ENCODE peak calls at places on chromosomes 2 and 18, in nine cellular contexts. One of them, this sample, is unnamed.

GRCh38 chr2:37768491-37768925 is 97.1 kb upstream of the CDC42EP3 start:
- DNase-seq in HFFc6: peak; percentile 93
- DNase-seq in fibroblast of mammary gland: peak; percentile 90
- DNase-seq in left lung: no peak
- DNase-seq in chondrocyte: no peak
- DNase-seq in fibroblast of villous mesenchyme: peak; percentile 91
- DNase-seq in psoas muscle: peak; percentile 17
- DNase-seq in CD8-positive, alpha-beta T cell: no peak
- DNase-seq in cardiac muscle cell: peak; percentile 17
- DNase-seq in this sample: peak; percentile 93

GRCh38 chr2:17879137-17879912 is 858 bp downstream of the KCNS3 start:
- DNase-seq in HFFc6: peak; percentile 22
- DNase-seq in fibroblast of mammary gland: peak; percentile 46
- DNase-seq in left lung: peak; percentile 80
- DNase-seq in chondrocyte: no peak
- DNase-seq in fibroblast of villous mesenchyme: peak; percentile 55
- DNase-seq in psoas muscle: peak; percentile 70
- DNase-seq in CD8-positive, alpha-beta T cell: no peak
- DNase-seq in cardiac muscle cell: peak; percentile 77
- DNase-seq in this sample: peak; percentile 13

GRCh38 chr2:239570971-239571520 is 170.2 kb upstream of the HDAC4 start:
- DNase-seq in HFFc6: no peak
- DNase-seq in fibroblast of mammary gland: no peak
- DNase-seq in left lung: no peak
- DNase-seq in chondrocyte: peak; percentile 75
- DNase-seq in fibroblast of villous mesenchyme: no peak
- DNase-seq in psoas muscle: no peak
- DNase-seq in CD8-positive, alpha-beta T cell: no peak
- DNase-seq in cardiac muscle cell: no peak
- DNase-seq in this sample: no peak

GRCh38 chr2:163466583-163466982 is 269.2 kb downstream of the FIGN start:
- DNase-seq in HFFc6: no peak
- DNase-seq in fibroblast of mammary gland: no peak
- DNase-seq in left lung: no peak
- DNase-seq in chondrocyte: no peak
- DNase-seq in fibroblast of villous mesenchyme: no peak
- DNase-seq in psoas muscle: no peak
- DNase-seq in CD8-positive, alpha-beta T cell: no peak
- DNase-seq in cardiac muscle cell: no peak
- DNase-seq in this sample: no peak

GRCh38 chr2:167937403-167937802 is 310.0 kb downstream of the STK39 start:
- DNase-seq in HFFc6: no peak
- DNase-seq in fibroblast of mammary gland: no peak
- DNase-seq in left lung: no peak
- DNase-seq in chondrocyte: no peak
- DNase-seq in fibroblast of villous mesenchyme: no peak
- DNase-seq in psoas muscle: no peak
- DNase-seq in CD8-positive, alpha-beta T cell: no peak
- DNase-seq in cardiac muscle cell: no peak
- DNase-seq in this sample: no peak

GRCh38 chr2:16066261-16067036 is 126.1 kb downstream of the MYCN start:
- DNase-seq in HFFc6: no peak
- DNase-seq in fibroblast of mammary gland: no peak
- DNase-seq in left lung: no peak
- DNase-seq in chondrocyte: no peak
- DNase-seq in fibroblast of villous mesenchyme: no peak
- DNase-seq in psoas muscle: no peak
- DNase-seq in CD8-positive, alpha-beta T cell: no peak
- DNase-seq in cardiac muscle cell: no peak
- DNase-seq in this sample: no peak

GRCh38 chr2:200509227-200509607 is 651 bp downstream of the KCTD18 start:
- DNase-seq in HFFc6: no peak
- DNase-seq in fibroblast of mammary gland: peak; percentile 17
- DNase-seq in left lung: no peak
- DNase-seq in chondrocyte: no peak
- DNase-seq in fibroblast of villous mesenchyme: no peak
- DNase-seq in psoas muscle: no peak
- DNase-seq in CD8-positive, alpha-beta T cell: peak; percentile 8
- DNase-seq in cardiac muscle cell: peak; percentile 9
- DNase-seq in this sample: no peak

GRCh38 chr18:26190506-26190905 is 35.7 kb upstream of the TAF4B start:
- DNase-seq in HFFc6: no peak
- DNase-seq in fibroblast of mammary gland: no peak
- DNase-seq in left lung: no peak
- DNase-seq in chondrocyte: no peak
- DNase-seq in fibroblast of villous mesenchyme: no peak
- DNase-seq in psoas muscle: no peak
- DNase-seq in CD8-positive, alpha-beta T cell: peak; percentile 23
- DNase-seq in cardiac muscle cell: no peak
- DNase-seq in this sample: no peak

GRCh38 chr2:108403494-108403893 is 25.7 kb downstream of the SULT1C4 start:
- DNase-seq in HFFc6: peak; percentile 64
- DNase-seq in fibroblast of mammary gland: peak; percentile 75
- DNase-seq in left lung: no peak
- DNase-seq in chondrocyte: no peak
- DNase-seq in fibroblast of villous mesenchyme: peak; percentile 86
- DNase-seq in psoas muscle: no peak
- DNase-seq in CD8-positive, alpha-beta T cell: no peak
- DNase-seq in cardiac muscle cell: no peak
- DNase-seq in this sample: peak; percentile 26

GRCh38 chr2:127523269-127523930 is 2.9 kb downstream of the IWS1 start:
- DNase-seq in HFFc6: no peak
- DNase-seq in fibroblast of mammary gland: peak; percentile 61
- DNase-seq in left lung: no peak
- DNase-seq in chondrocyte: no peak
- DNase-seq in fibroblast of villous mesenchyme: peak; percentile 44
- DNase-seq in psoas muscle: no peak
- DNase-seq in CD8-positive, alpha-beta T cell: no peak
- DNase-seq in cardiac muscle cell: no peak
- DNase-seq in this sample: no peak

GRCh38 chr2:127528487-127528886 is 2.2 kb upstream of the IWS1 start:
- DNase-seq in HFFc6: no peak
- DNase-seq in fibroblast of mammary gland: no peak
- DNase-seq in left lung: no peak
- DNase-seq in chondrocyte: no peak
- DNase-seq in fibroblast of villous mesenchyme: no peak
- DNase-seq in psoas muscle: no peak
- DNase-seq in CD8-positive, alpha-beta T cell: no peak
- DNase-seq in cardiac muscle cell: no peak
- DNase-seq in this sample: no peak

GRCh38 chr2:127526940-127527804 is 883 bp upstream of the IWS1 start:
- DNase-seq in HFFc6: no peak
- DNase-seq in fibroblast of mammary gland: no peak
- DNase-seq in left lung: no peak
- DNase-seq in chondrocyte: no peak
- DNase-seq in fibroblast of villous mesenchyme: no peak
- DNase-seq in psoas muscle: no peak
- DNase-seq in CD8-positive, alpha-beta T cell: no peak
- DNase-seq in cardiac muscle cell: no peak
- DNase-seq in this sample: no peak

GRCh38 chr2:127525692-127526141 is 572 bp downstream of the IWS1 start:
- DNase-seq in HFFc6: peak; percentile 32
- DNase-seq in fibroblast of mammary gland: peak; percentile 52
- DNase-seq in left lung: no peak
- DNase-seq in chondrocyte: no peak
- DNase-seq in fibroblast of villous mesenchyme: peak; percentile 75
- DNase-seq in psoas muscle: no peak
- DNase-seq in CD8-positive, alpha-beta T cell: no peak
- DNase-seq in cardiac muscle cell: peak; percentile 58
- DNase-seq in this sample: peak; percentile 74

DNA sequence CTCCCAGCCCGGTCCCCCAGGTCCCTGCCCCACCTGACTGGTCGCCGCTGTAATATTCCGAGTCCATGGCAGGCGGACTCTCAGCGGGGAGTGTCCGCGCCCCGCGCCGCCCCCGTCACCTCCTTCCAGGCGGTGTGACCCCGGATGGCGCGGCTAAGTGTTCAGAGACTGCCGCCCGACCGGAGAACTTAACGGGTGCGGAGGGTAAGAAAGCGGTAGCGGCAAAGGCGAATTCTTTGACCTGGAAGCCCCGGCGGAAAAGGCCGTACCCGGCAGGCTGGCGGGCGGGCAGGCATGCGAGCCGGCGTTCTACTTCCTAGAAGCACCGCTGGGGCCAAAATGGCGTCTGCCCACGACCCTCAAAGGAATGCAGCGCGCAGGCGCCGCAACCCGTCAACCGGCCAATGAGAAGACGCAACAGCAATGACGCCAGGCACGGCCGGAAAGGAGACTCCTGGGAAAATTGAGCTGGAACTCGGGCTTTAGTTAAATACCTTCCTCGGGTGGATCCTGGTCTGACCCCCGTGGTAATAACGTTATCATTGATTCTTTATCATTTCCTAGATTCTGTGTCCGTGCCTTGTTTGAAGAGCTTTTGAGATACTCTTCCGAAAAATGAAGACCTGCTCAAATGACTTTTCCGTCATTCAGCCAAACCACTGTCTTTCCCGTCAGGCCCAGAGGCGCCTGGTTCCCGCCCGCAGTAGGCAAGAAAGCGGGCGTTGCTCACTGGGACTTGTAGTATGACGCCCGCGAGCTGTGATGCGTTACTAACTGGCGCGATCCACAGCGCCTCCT is at the start of gene IWS1:
- DNase-seq in HFFc6: peak; percentile 94
- DNase-seq in fibroblast of mammary gland: peak; percentile 95
- DNase-seq in left lung: peak; percentile 95
- DNase-seq in chondrocyte: peak; percentile 98
- DNase-seq in fibroblast of villous mesenchyme: peak; percentile 98
- DNase-seq in psoas muscle: peak; percentile 96
- DNase-seq in CD8-positive, alpha-beta T cell: peak; percentile 90
- DNase-seq in cardiac muscle cell: peak; percentile 99
- DNase-seq in this sample: peak; percentile 98
- TF ChIP-seq CTCF in HFFc6: peak; percentile 52
- TF ChIP-seq CTCF in fibroblast of mammary gland: no peak
- TF ChIP-seq CTCF in left lung: peak; percentile 66
- TF ChIP-seq CTCF in chondrocyte: peak; percentile 22
- TF ChIP-seq CTCF in fibroblast of villous mesenchyme: no peak
- TF ChIP-seq CTCF in psoas muscle: peak; percentile 36
- TF ChIP-seq CTCF in CD8-positive, alpha-beta T cell: no peak
- TF ChIP-seq CTCF in cardiac muscle cell: peak; percentile 22
- TF ChIP-seq CTCF in this sample: peak; percentile 3

DNA sequence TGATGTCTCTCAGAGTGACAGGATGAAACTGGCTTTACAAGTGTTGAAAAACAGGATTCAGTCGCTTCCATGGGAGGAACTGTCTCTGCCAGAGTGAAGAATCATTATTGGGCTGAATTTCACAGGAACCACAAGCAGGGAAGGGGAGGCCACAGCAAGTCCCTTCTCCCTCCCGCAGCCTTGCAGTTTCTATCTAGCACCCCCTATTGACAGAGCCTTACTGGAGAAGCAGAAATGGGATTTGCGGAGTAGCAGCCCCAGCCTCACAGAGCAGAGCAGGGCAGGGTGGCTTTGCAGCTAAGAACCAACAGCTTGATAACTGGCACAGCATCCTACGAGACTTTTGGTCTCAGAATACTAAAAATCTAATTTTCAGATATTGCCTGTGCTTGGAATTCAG is 33.3 kb upstream of the RMP24 start:
- DNase-seq in HFFc6: no peak
- DNase-seq in fibroblast of mammary gland: no peak
- DNase-seq in left lung: no peak
- DNase-seq in chondrocyte: no peak
- DNase-seq in fibroblast of villous mesenchyme: no peak
- DNase-seq in psoas muscle: no peak
- DNase-seq in CD8-positive, alpha-beta T cell: no peak
- DNase-seq in cardiac muscle cell: peak; percentile 46
- DNase-seq in this sample: peak; percentile 9
- TF ChIP-seq CTCF in HFFc6: no peak
- TF ChIP-seq CTCF in fibroblast of mammary gland: peak; percentile 20
- TF ChIP-seq CTCF in left lung: no peak
- TF ChIP-seq CTCF in chondrocyte: peak; percentile 18
- TF ChIP-seq CTCF in fibroblast of villous mesenchyme: peak; percentile 19
- TF ChIP-seq CTCF in psoas muscle: no peak
- TF ChIP-seq CTCF in CD8-positive, alpha-beta T cell: no peak
- TF ChIP-seq CTCF in cardiac muscle cell: peak; percentile 49
- TF ChIP-seq CTCF in this sample: peak; percentile 31

DNA sequence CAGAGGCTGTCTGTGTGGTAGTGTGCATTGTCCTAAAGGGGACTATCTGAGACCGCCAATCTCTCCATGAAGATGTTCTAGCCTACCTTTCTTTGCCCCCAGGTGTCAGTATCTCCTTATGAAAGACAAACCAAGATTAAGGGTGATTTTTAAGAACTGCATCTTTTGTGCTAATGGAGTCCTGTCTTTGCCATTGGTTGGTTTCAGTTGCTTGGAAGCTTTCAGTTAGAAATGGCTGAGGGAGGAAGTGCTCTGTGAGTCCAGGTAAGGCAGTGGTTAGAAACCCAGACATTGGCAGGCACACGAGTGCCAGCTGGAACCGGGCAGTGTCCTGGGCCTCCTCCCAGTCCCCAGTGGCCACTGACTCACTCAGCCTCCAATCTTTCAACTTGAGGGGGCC is 111.3 kb downstream of the DOCK10 start:
- DNase-seq in HFFc6: no peak
- DNase-seq in fibroblast of mammary gland: no peak
- DNase-seq in left lung: no peak
- DNase-seq in chondrocyte: no peak
- DNase-seq in fibroblast of villous mesenchyme: no peak
- DNase-seq in psoas muscle: no peak
- DNase-seq in CD8-positive, alpha-beta T cell: no peak
- DNase-seq in cardiac muscle cell: no peak
- DNase-seq in this sample: no peak
- TF ChIP-seq CTCF in HFFc6: peak; percentile 28
- TF ChIP-seq CTCF in fibroblast of mammary gland: peak; percentile 4
- TF ChIP-seq CTCF in left lung: no peak
- TF ChIP-seq CTCF in chondrocyte: peak; percentile 44
- TF ChIP-seq CTCF in fibroblast of villous mesenchyme: no peak
- TF ChIP-seq CTCF in psoas muscle: no peak
- TF ChIP-seq CTCF in CD8-positive, alpha-beta T cell: peak; percentile 47
- TF ChIP-seq CTCF in cardiac muscle cell: no peak
- TF ChIP-seq CTCF in this sample: no peak

GRCh38 chr2:172556284-172557033 is 569 bp downstream of the PDK1 start:
- DNase-seq in HFFc6: peak; percentile 63
- DNase-seq in fibroblast of mammary gland: peak; percentile 76
- DNase-seq in left lung: peak; percentile 77
- DNase-seq in chondrocyte: no peak
- DNase-seq in fibroblast of villous mesenchyme: peak; percentile 73
- DNase-seq in psoas muscle: peak; percentile 53
- DNase-seq in CD8-positive, alpha-beta T cell: peak; percentile 52
- DNase-seq in cardiac muscle cell: peak; percentile 66
- DNase-seq in this sample: peak; percentile 78
- TF ChIP-seq CTCF in HFFc6: no peak
- TF ChIP-seq CTCF in fibroblast of mammary gland: no peak
- TF ChIP-seq CTCF in left lung: no peak
- TF ChIP-seq CTCF in chondrocyte: no peak
- TF ChIP-seq CTCF in fibroblast of villous mesenchyme: no peak
- TF ChIP-seq CTCF in psoas muscle: no peak
- TF ChIP-seq CTCF in CD8-positive, alpha-beta T cell: no peak
- TF ChIP-seq CTCF in cardiac muscle cell: no peak
- TF ChIP-seq CTCF in this sample: no peak